ENCODE peak calls at places on chromosomes 1 and 21, in five cellular contexts. S is ascending aorta, M is heart left ventricle, P is HCT116, F is small intestine. C is an unnamed sample. For H3K4me1, the result is how much of the 10 kb centered on the place peaks cover.

GRCh38 chr21:35512321-35512720 is 463.2 kb upstream of the RUNX1 start:
- DNase-seq in P (no peak), M (no peak), S (no peak), F (no peak), C (no peak)

GRCh38 chr1:160675641-160676410 is 29.0 kb upstream of the SLAMF1 start:
- DNase-seq in S (peak), P (peak), M (peak), F (peak), C (no peak)

GRCh38 chr1:229448373-229448772 is 14.5 kb upstream of the ACTA1 start:
- DNase-seq in P (no peak), S (no peak), F (no peak), M (no peak), C (no peak)

GRCh38 chr1:150477320-150477719 is 9.9 kb upstream of the TARS2 start:
- DNase-seq in S (no peak), P (no peak), F (peak), M (peak), C (no peak)

GRCh38 chr21:36433011-36433709 is 46.8 kb downstream of the CLDN14 start:
- DNase-seq in P (no peak), M (no peak), S (no peak), F (no peak), C (no peak)

GRCh38 chr1:207579436-207579799 is 65.5 kb upstream of the CR1L start:
- DNase-seq in S (no peak), M (no peak), P (peak), F (peak), C (peak)

GRCh38 chr1:35437200-35437599 is 120.0 kb downstream of the KIAA0319L start:
- DNase-seq in S (no peak), P (no peak), F (no peak), M (no peak), C (no peak)

GRCh38 chr21:29164330-29164942 is 34.0 kb downstream of the MAP3K7CL start:
- DNase-seq in M (no peak), P (peak), S (no peak), F (peak), C (no peak)

GRCh38 chr1:43274125-43274803 is 4.5 kb downstream of the TMEM125 start:
- DNase-seq in F (peak), S (peak), M (no peak), P (no peak), C (no peak)

GRCh38 chr1:119873166-119874025 is 22.9 kb downstream of the ADAM30 start:
- DNase-seq in P (no peak), M (no peak), S (no peak), F (no peak), C (peak)

GRCh38 chr1:32393832-32394140 is 455 bp downstream of the BSDC1 start:
- DNase-seq in F (peak), S (peak), P (no peak), M (peak), C (no peak)

GRCh38 chr21:23694396-23694795 is 1912.9 kb downstream of the MRPL39 start:
- DNase-seq in M (no peak), S (no peak), F (no peak), P (no peak), C (no peak)

GRCh38 chr21:44773291-44773932 is 28.2 kb downstream of the UBE2G2 start:
- DNase-seq in P (no peak), M (no peak), S (no peak), F (no peak), C (no peak)

GRCh38 chr21:17775431-17776126 is 43.6 kb downstream of the C21orf91 start:
- DNase-seq in S (no peak), F (no peak), M (no peak), P (no peak), C (no peak)

GRCh38 chr1:118254483-118254882 is 69.5 kb upstream of the SPAG17 start:
- DNase-seq in F (no peak), M (no peak), S (no peak), P (no peak), C (no peak)

GRCh38 chr1:3577300-3577699 is 34.0 kb downstream of the MEGF6 start:
- DNase-seq in F (no peak), S (no peak), P (no peak), M (no peak), C (no peak)

GRCh38 chr1:1477206-1477605 is 5.6 kb downstream of the ATAD3B start:
- DNase-seq in P (no peak), S (no peak), M (no peak), F (no peak), C (no peak)

GRCh38 chr1:201298381-201299367 is 15.4 kb downstream of the PKP1 start:
- DNase-seq in F (peak), S (no peak), P (no peak), M (no peak), C (no peak)

GRCh38 chr1:235330918-235331285 is 2.5 kb downstream of the GGPS1 start:
- DNase-seq in S (no peak), P (no peak), F (no peak), M (no peak), C (no peak)

GRCh38 chr1:153478692-153479618 is 18.5 kb upstream of the S100A7 start:
- DNase-seq in F (no peak), S (no peak), P (no peak), M (no peak), C (no peak)

GRCh38 chr1:16172964-16173446 is 17.1 kb upstream of the EPHA2 start:
- DNase-seq in F (peak), S (no peak), P (peak), M (no peak), C (no peak)

GRCh38 chr1:111563619-111564018 is 56.0 kb upstream of the RAP1A start:
- DNase-seq in S (no peak), P (peak), F (no peak), M (no peak), C (no peak)

GRCh38 chr1:175591083-175591743 is 152.2 kb downstream of the TNR start:
- DNase-seq in F (no peak), S (no peak), M (peak), P (no peak), C (no peak)

GRCh38 chr1:55062801-55063561 is 23.6 kb downstream of the PCSK9 start:
- DNase-seq in S (no peak), F (no peak), M (no peak), P (no peak), C (no peak)

GRCh38 chr1:171403396-171403795 is 81.9 kb upstream of the PRRC2C start:
- DNase-seq in P (no peak), S (peak), M (no peak), F (no peak), C (no peak)

GRCh38 chr1:16026723-16027484 is 5.1 kb downstream of the CLCNKA start:
- DNase-seq in F (no peak), S (no peak), M (no peak), P (no peak), C (no peak)

GRCh38 chr1:162972768-162973167 is 96.4 kb upstream of the RGS4 start:
- DNase-seq in F (no peak), P (no peak), M (no peak), S (no peak), C (no peak)

GRCh38 chr1:47508900-47509488 is 71.2 kb downstream of the FOXD2 start:
- DNase-seq in S (peak), F (peak), M (no peak), P (no peak), C (no peak)

GRCh38 chr21:21968810-21969588 is 970.8 kb downstream of the NCAM2 start:
- DNase-seq in F (no peak), S (no peak), P (no peak), M (no peak), C (no peak)

GRCh38 chr1:86515597-86515996 is 31.3 kb upstream of the CLCA4 start:
- DNase-seq in S (no peak), M (no peak), F (peak), P (peak), C (no peak)

DNA sequence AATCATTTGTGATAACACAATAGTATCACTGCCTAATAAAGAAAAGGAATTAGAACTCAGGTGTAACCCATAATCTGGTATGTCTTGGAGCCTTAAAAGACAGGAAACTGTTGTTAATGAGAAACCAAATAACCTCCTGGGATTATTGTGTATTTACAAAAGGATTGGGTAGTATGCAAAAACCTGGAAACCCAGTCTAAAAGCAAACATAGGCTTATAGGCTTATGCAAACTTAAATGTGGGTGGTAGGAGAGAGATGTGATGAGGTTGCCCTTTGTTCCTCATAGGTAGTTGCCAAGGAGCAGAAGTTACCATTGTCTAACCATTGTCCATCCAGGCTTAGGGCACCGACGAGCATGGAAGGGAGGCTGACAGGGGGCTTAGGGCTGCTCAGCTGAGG is 165.8 kb downstream of the AK5 start:
- DNase-seq in M (no peak), F (peak), P (no peak), S (no peak), C (no peak)
- H3K27ac ChIP-seq in M (no peak), F (no peak), P (no peak), S (no peak), C (no peak)

GRCh38 chr1:164768619-164769018 is 209.6 kb downstream of the PBX1 start:
- DNase-seq in M (no peak), S (no peak), F (no peak), P (no peak), C (no peak)
- H3K4me1 ChIP-seq in M (under half), S (under half), F (under half), P (under half), C (half or more)

GRCh38 chr1:36530261-36530660 is 47.5 kb upstream of the CSF3R start:
- DNase-seq in P (no peak), M (no peak), F (no peak), S (no peak), C (no peak)
- H3K4me3 ChIP-seq in P (no peak), M (no peak), F (no peak), S (no peak), C (no peak)

GRCh38 chr21:16589046-16589445 is 859.3 kb downstream of the USP25 start:
- DNase-seq in S (no peak), M (no peak), P (no peak), F (no peak), C (no peak)

GRCh38 chr21:16587141-16587570 is 857.4 kb downstream of the USP25 start:
- DNase-seq in M (peak), S (peak), F (no peak), P (no peak), C (no peak)

GRCh38 chr21:16587671-16588379 is 858.0 kb downstream of the USP25 start:
- DNase-seq in F (no peak), P (no peak), S (no peak), M (peak), C (no peak)

GRCh38 chr21:16589499-16589898 is 859.7 kb downstream of the USP25 start:
- DNase-seq in P (no peak), S (no peak), M (no peak), F (no peak), C (no peak)

DNA sequence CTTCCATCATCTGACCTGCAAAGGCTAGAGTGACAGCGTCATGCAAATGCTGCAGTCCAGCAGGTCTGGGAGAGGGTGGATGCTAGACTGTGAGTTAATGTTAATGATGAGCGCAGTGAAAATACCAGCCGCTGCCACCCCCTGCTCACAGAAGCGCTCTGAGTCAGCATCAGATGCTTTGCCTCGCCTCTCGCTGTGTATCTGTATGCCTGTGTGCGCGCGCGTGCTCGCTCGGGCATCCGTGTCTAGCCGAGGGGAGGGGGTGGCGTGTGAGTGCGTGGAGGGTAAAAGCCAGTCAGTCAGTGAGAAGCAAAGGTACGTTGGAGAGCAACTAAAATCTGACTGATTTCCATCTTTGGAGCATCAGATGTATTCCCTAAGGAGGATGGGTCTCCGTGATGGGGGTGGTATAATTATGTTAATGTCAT is 858.7 kb downstream of the USP25 start:
- DNase-seq in F (no peak), P (no peak), M (peak), S (peak), C (no peak)
- H3K27ac ChIP-seq in F (no peak), P (no peak), M (peak), S (peak), C (no peak)